ENCODE peak calls at places on chromosomes 1 and 21, in four cellular contexts. M is spleen, Q is GM12892, X is suprapubic skin. U is an unnamed sample.

GRCh38 chr21:45555557-45556301 is 13.5 kb upstream of the SLC19A1 start:
- DNase-seq in X (peak), M (peak), Q (peak), U (peak)

GRCh38 chr1:156510709-156511108 is 10.1 kb upstream of the MEF2D start:
- DNase-seq in Q (no peak), M (no peak), X (peak), U (peak)

GRCh38 chr1:52707927-52708655 is 9.9 kb upstream of the COA7 start:
- DNase-seq in X (no peak), Q (no peak), M (peak), U (no peak)

GRCh38 chr1:207035877-207036558 is 3.5 kb upstream of the C1orf116 start:
- DNase-seq in M (no peak), Q (no peak), X (no peak), U (no peak)

GRCh38 chr21:40652436-40652835 is 194.5 kb downstream of the DSCAM start:
- DNase-seq in Q (no peak), X (no peak), M (no peak), U (no peak)

GRCh38 chr1:209072481-209072880 is 511.0 kb upstream of the CAMK1G start:
- DNase-seq in X (no peak), M (no peak), Q (no peak), U (no peak)

GRCh38 chr1:247274857-247275256 is 19.0 kb downstream of the VN1R5 start:
- DNase-seq in M (no peak), Q (no peak), X (no peak), U (no peak)

GRCh38 chr1:178537445-178538090 is 24.7 kb downstream of the TEX35 start:
- DNase-seq in X (peak), M (no peak), Q (no peak), U (no peak)

GRCh38 chr1:163897401-163898169 is 575.8 kb downstream of the NUF2 start:
- DNase-seq in Q (no peak), X (peak), M (no peak), U (no peak)

GRCh38 chr1:172321429-172321828 is 99.1 kb upstream of the C1orf105 start:
- DNase-seq in M (no peak), Q (no peak), X (no peak), U (no peak)

GRCh38 chr1:155080250-155081228 is 1.9 kb downstream of the EFNA3 start:
- DNase-seq in X (peak), M (peak), Q (no peak), U (no peak)

GRCh38 chr1:166165661-166166399 is 971 bp downstream of the FAM78B start:
- DNase-seq in Q (peak), X (no peak), M (peak), U (peak)

GRCh38 chr1:172457479-172458130 is 13.7 kb upstream of the PIGC start:
- DNase-seq in X (no peak), Q (no peak), M (no peak), U (no peak)

GRCh38 chr1:240399381-240399780 is 212.6 kb downstream of the GREM2 start:
- DNase-seq in M (no peak), Q (no peak), X (no peak), U (no peak)

GRCh38 chr1:218344814-218345672 is at the start of gene TGFB2:
- DNase-seq in M (no peak), Q (no peak), X (no peak), U (peak)

GRCh38 chr21:41639766-41640165 is 127.1 kb downstream of the RIPK4 start:
- DNase-seq in Q (no peak), X (no peak), M (no peak), U (no peak)

GRCh38 chr1:86798608-86799291 is 94.4 kb downstream of the SH3GLB1 start:
- DNase-seq in Q (no peak), X (no peak), M (no peak), U (no peak)

GRCh38 chr1:6577831-6578525 is 1.8 kb upstream of the ZBTB48 start:
- DNase-seq in M (no peak), Q (no peak), X (no peak), U (no peak)

GRCh38 chr1:201184734-201185453 is 5.7 kb upstream of the IGFN1 start:
- DNase-seq in M (peak), X (peak), Q (no peak), U (peak)

GRCh38 chr1:66552829-66553228 is 18.9 kb downstream of the SGIP1 start:
- DNase-seq in X (no peak), M (no peak), Q (no peak), U (no peak)

GRCh38 chr21:41361786-41362604 is at the start of gene MX2:
- DNase-seq in M (peak), X (peak), Q (peak), U (no peak)

GRCh38 chr1:97849350-97850339 is 71.2 kb downstream of the DPYD start:
- DNase-seq in M (no peak), X (no peak), Q (no peak), U (no peak)

GRCh38 chr1:43329995-43330751 is 7.4 kb upstream of the MPL start:
- DNase-seq in M (peak), X (peak), Q (peak), U (no peak)

GRCh38 chr1:178798232-178798861 is 72.5 kb downstream of the ANGPTL1 start:
- DNase-seq in X (no peak), M (no peak), Q (no peak), U (no peak)

GRCh38 chr1:207282049-207282448 is 39.4 kb upstream of the CD55 start:
- DNase-seq in X (no peak), Q (no peak), M (no peak), U (no peak)

GRCh38 chr1:78918157-78918556 is 88.4 kb downstream of the ADGRL4 start:
- DNase-seq in X (no peak), Q (no peak), M (no peak), U (no peak)

GRCh38 chr1:117171900-117172501 is 38.7 kb downstream of the VTCN1 start:
- DNase-seq in M (no peak), X (no peak), Q (no peak), U (peak)

GRCh38 chr1:111602974-111603373 is 16.6 kb upstream of the RAP1A start:
- DNase-seq in Q (no peak), M (no peak), X (no peak), U (no peak)

GRCh38 chr1:89781494-89782126 is 39.2 kb upstream of the LRRC8D start:
- DNase-seq in Q (no peak), M (no peak), X (no peak), U (no peak)

GRCh38 chr1:203069028-203069804 is 16.6 kb downstream of the MYOG start:
- DNase-seq in M (no peak), Q (no peak), X (no peak), U (peak)

GRCh38 chr1:190138266-190138665 is 339.4 kb downstream of the BRINP3 start:
- DNase-seq in M (no peak), X (no peak), Q (no peak), U (no peak)

GRCh38 chr1:58395355-58395754 is 151.2 kb downstream of the OMA1 start:
- DNase-seq in Q (no peak), M (no peak), X (no peak), U (no peak)

GRCh38 chr1:26493267-26493666 is 21.0 kb downstream of the HMGN2 start:
- DNase-seq in M (no peak), Q (no peak), X (no peak), U (no peak)

GRCh38 chr1:26582836-26583460 is 53.4 kb downstream of the RPS6KA1 start:
- DNase-seq in X (no peak), Q (no peak), M (no peak), U (no peak)

GRCh38 chr1:40980453-40981121 is 1.1 kb downstream of the CTPS1 start:
- DNase-seq in Q (peak), M (no peak), X (peak), U (no peak)

GRCh38 chr1:100894622-100895539 is at the start of gene EXTL2:
- DNase-seq in X (peak), M (peak), Q (peak), U (peak)
- TF ChIP-seq POLR2AphosphoS5 in X (no peak), M (peak), Q (peak), U (peak)

DNA sequence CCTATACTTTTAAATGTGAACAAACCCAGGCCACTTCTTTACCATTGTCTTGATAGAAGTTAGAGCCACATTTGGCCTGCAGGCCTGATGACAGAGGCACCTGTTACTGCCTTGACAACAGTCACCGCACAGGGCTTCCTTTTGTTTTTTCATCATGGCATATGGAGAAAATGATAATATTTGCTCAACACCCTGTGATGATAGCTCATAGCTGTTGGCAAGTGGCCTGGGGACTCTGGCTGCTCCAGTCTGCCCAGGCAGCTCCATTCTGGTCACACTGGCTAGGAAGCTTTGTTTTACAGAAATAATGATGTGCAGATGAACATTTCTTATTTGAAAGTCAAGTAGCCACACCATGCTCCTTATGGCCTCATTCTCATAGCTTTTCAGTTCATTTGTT is 89.6 kb upstream of the GPR88 start:
- DNase-seq in X (no peak), M (no peak), Q (no peak), U (peak)
- TF ChIP-seq POLR2A in X (no peak), M (no peak), Q (no peak), U (no peak)

GRCh38 chr1:15153184-15153841 is at the start of gene TMEM51:
- DNase-seq in X (peak), M (no peak), Q (no peak), U (peak)
- TF ChIP-seq POLR2AphosphoS5 in X (no peak), M (peak), Q (no peak), U (no peak)

DNA sequence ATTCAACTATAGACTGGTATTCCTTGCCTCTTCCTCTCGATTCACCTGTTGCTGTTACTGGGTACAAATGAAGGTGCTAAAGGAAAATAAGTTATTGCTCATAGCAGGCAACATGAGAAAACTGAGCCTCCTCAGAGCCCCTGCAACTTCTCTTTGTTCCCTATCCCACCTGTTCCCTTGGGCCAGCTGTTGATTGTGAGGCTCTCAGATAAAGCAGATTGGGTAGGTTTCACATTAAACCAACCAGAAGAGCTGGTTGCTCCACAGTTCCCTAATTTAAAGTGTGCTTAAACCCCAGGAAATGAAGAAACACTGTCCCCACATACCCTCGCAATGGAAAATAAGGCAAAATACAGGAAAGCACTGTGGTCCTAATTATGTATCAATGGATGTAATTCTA is 4.8 kb downstream of the DEDD start:
- DNase-seq in M (peak), X (no peak), Q (no peak), U (no peak)
- TF ChIP-seq POLR2A in M (no peak), X (no peak), Q (no peak), U (no peak)

GRCh38 chr1:244901400-244901799 is 37.1 kb upstream of the HNRNPU start:
- DNase-seq in Q (no peak), X (no peak), M (no peak), U (no peak)

GRCh38 chr1:244893836-244894235 is 29.5 kb upstream of the HNRNPU start:
- DNase-seq in Q (no peak), X (no peak), M (no peak), U (no peak)

GRCh38 chr1:244897476-244898254 is 33.3 kb upstream of the HNRNPU start:
- DNase-seq in X (no peak), M (no peak), Q (no peak), U (no peak)

DNA sequence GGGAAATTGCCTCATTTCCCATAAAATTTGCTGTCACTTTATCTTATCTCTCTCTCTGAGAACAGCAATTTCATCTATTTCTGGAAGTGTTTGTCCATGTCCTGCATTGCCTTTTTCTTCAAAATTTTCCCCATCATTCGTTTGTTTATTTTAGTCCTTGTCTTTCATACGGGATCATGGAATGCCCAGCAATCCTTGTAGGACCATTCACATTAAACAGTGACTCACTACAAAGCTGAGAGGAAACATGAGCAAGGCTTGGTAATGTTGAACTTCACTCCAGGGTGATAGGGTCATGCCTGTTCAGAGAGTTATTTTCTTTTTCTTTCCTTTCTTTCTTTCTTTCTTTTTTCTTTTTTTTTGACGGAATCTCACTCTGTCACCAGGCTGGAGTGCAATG is 32.2 kb upstream of the HNRNPU start:
- DNase-seq in Q (no peak), X (no peak), M (no peak), U (no peak)
- TF ChIP-seq POLR2AphosphoS5 in Q (no peak), X (no peak), M (no peak), U (no peak)

GRCh38 chr1:92843429-92844352 is 11.9 kb downstream of the RPL5 start:
- DNase-seq in X (no peak), M (no peak), Q (no peak), U (no peak)

GRCh38 chr1:92843046-92843423 is 11.2 kb downstream of the RPL5 start:
- DNase-seq in Q (no peak), M (no peak), X (no peak), U (no peak)

GRCh38 chr1:92840600-92840999 is 8.8 kb downstream of the RPL5 start:
- DNase-seq in M (no peak), X (no peak), Q (no peak), U (no peak)

GRCh38 chr1:92844439-92844838 is 12.6 kb downstream of the RPL5 start:
- DNase-seq in X (no peak), M (no peak), Q (no peak), U (no peak)

GRCh38 chr1:92842082-92843045 is 10.5 kb downstream of the RPL5 start:
- DNase-seq in Q (no peak), X (no peak), M (no peak), U (no peak)
- TF ChIP-seq POLR2A in Q (peak), X (no peak), M (no peak), U (no peak)

GRCh38 chr1:1264868-1265272 is 8.8 kb downstream of the UBE2J2 start:
- DNase-seq in M (no peak), Q (no peak), X (no peak), U (no peak)
- TF ChIP-seq POLR2AphosphoS5 in M (no peak), Q (no peak), X (no peak), U (no peak)